ENCODE peak calls at places on chromosomes 4 and X, in six cellular contexts. One of them, this sample, is unnamed.

GRCh38 chr4:88820723-88821368 is 123.2 kb upstream of the NAP1L5 start:
- DNase-seq in OCI-LY7: no peak
- DNase-seq in thoracic aorta: no peak
- DNase-seq in stimulated activated naive CD8-positive, alpha-beta T cell treated with anti-CD3 and anti-CD28 coated beads, Interleukin-15, amount 100 ng/mL, for 72 hours: no peak
- DNase-seq in B cell: no peak
- DNase-seq in Right ventricle myocardium superior: no peak
- DNase-seq in this sample: no peak

GRCh38 chrX:51694254-51694653 is 11.6 kb upstream of the CENPVL2 start:
- DNase-seq in OCI-LY7: no peak
- DNase-seq in thoracic aorta: no peak
- DNase-seq in stimulated activated naive CD8-positive, alpha-beta T cell treated with anti-CD3 and anti-CD28 coated beads, Interleukin-15, amount 100 ng/mL, for 72 hours: no peak
- DNase-seq in B cell: no peak
- DNase-seq in Right ventricle myocardium superior: no peak
- DNase-seq in this sample: no peak

GRCh38 chr4:42067264-42067663 is 76.9 kb downstream of the SLC30A9 start:
- DNase-seq in OCI-LY7: no peak
- DNase-seq in thoracic aorta: no peak
- DNase-seq in stimulated activated naive CD8-positive, alpha-beta T cell treated with anti-CD3 and anti-CD28 coated beads, Interleukin-15, amount 100 ng/mL, for 72 hours: no peak
- DNase-seq in B cell: no peak
- DNase-seq in Right ventricle myocardium superior: no peak
- DNase-seq in this sample: no peak

GRCh38 chrX:31547816-31548215 is 476.0 kb upstream of the FTHL17 start:
- DNase-seq in OCI-LY7: no peak
- DNase-seq in thoracic aorta: no peak
- DNase-seq in stimulated activated naive CD8-positive, alpha-beta T cell treated with anti-CD3 and anti-CD28 coated beads, Interleukin-15, amount 100 ng/mL, for 72 hours: no peak
- DNase-seq in B cell: no peak
- DNase-seq in Right ventricle myocardium superior: no peak
- DNase-seq in this sample: no peak

GRCh38 chr4:28686618-28687017 is 1826.0 kb downstream of the STIM2 start:
- DNase-seq in OCI-LY7: peak
- DNase-seq in thoracic aorta: no peak
- DNase-seq in stimulated activated naive CD8-positive, alpha-beta T cell treated with anti-CD3 and anti-CD28 coated beads, Interleukin-15, amount 100 ng/mL, for 72 hours: no peak
- DNase-seq in B cell: no peak
- DNase-seq in Right ventricle myocardium superior: peak
- DNase-seq in this sample: peak

GRCh38 chr4:138967313-138967712 is 48.3 kb upstream of the NOCT start:
- DNase-seq in OCI-LY7: no peak
- DNase-seq in thoracic aorta: no peak
- DNase-seq in stimulated activated naive CD8-positive, alpha-beta T cell treated with anti-CD3 and anti-CD28 coated beads, Interleukin-15, amount 100 ng/mL, for 72 hours: no peak
- DNase-seq in B cell: no peak
- DNase-seq in Right ventricle myocardium superior: no peak
- DNase-seq in this sample: peak

GRCh38 chrX:13290891-13291614 is 28.8 kb downstream of the ATXN3L start:
- DNase-seq in OCI-LY7: no peak
- DNase-seq in thoracic aorta: no peak
- DNase-seq in stimulated activated naive CD8-positive, alpha-beta T cell treated with anti-CD3 and anti-CD28 coated beads, Interleukin-15, amount 100 ng/mL, for 72 hours: no peak
- DNase-seq in B cell: no peak
- DNase-seq in Right ventricle myocardium superior: no peak
- DNase-seq in this sample: no peak

GRCh38 chrX:30653415-30654131 is at the start of gene GK:
- DNase-seq in OCI-LY7: peak
- DNase-seq in thoracic aorta: no peak
- DNase-seq in stimulated activated naive CD8-positive, alpha-beta T cell treated with anti-CD3 and anti-CD28 coated beads, Interleukin-15, amount 100 ng/mL, for 72 hours: no peak
- DNase-seq in B cell: no peak
- DNase-seq in Right ventricle myocardium superior: peak
- DNase-seq in this sample: peak

GRCh38 chr4:48375651-48376291 is 34.4 kb downstream of the SLAIN2 start:
- DNase-seq in OCI-LY7: no peak
- DNase-seq in thoracic aorta: no peak
- DNase-seq in stimulated activated naive CD8-positive, alpha-beta T cell treated with anti-CD3 and anti-CD28 coated beads, Interleukin-15, amount 100 ng/mL, for 72 hours: no peak
- DNase-seq in B cell: no peak
- DNase-seq in Right ventricle myocardium superior: no peak
- DNase-seq in this sample: peak

GRCh38 chrX:102651968-102652744 is 873 bp downstream of the GPRASP1 start:
- DNase-seq in OCI-LY7: no peak
- DNase-seq in thoracic aorta: no peak
- DNase-seq in stimulated activated naive CD8-positive, alpha-beta T cell treated with anti-CD3 and anti-CD28 coated beads, Interleukin-15, amount 100 ng/mL, for 72 hours: peak
- DNase-seq in B cell: peak
- DNase-seq in Right ventricle myocardium superior: no peak
- DNase-seq in this sample: peak

This sample was measured in hepatocyte.